ENCODE peak calls at places on chromosomes 5 and 9, in ten cellular contexts. D is AG04450, B is tibial nerve, J is BE2C, Q is astrocyte of the spinal cord, W is NT2/D1, N is stomach, F is tibial artery, Y is lower lobe of right lung, C is A673. Z is an unnamed sample.

GRCh38 chr9:120360046-120360445 is 219.9 kb downstream of the CDK5RAP2 start:
- DNase-seq in F (no peak), J (no peak), C (no peak), D (no peak), W (no peak), N (no peak), Q (no peak), Y (no peak), B (no peak), Z (no peak)

GRCh38 chr5:36305571-36306326 is 4.0 kb upstream of the RANBP3L start:
- DNase-seq in Y (peak), N (peak), F (peak), J (peak), B (peak), C (peak), Q (peak), D (no peak), W (peak), Z (peak)

GRCh38 chr9:73023025-73023541 is 70.2 kb upstream of the ALDH1A1 start:
- DNase-seq in D (peak), N (peak), F (no peak), W (peak), Y (no peak), C (peak), Q (peak), B (no peak), J (peak), Z (peak)

GRCh38 chr9:124593080-124594058 is 86.2 kb upstream of the NR5A1 start:
- DNase-seq in N (no peak), J (no peak), C (peak), W (peak), Q (no peak), B (no peak), Y (no peak), F (no peak), D (no peak), Z (peak)

GRCh38 chr9:121671612-121672155 is 20.2 kb downstream of the DAB2IP start:
- DNase-seq in D (no peak), J (no peak), Q (no peak), F (no peak), B (no peak), Y (no peak), W (no peak), C (no peak), N (no peak), Z (no peak)

GRCh38 chr5:141935538-141935937 is 11.9 kb downstream of the DELE1 start:
- DNase-seq in W (no peak), B (no peak), F (no peak), C (no peak), J (no peak), Q (no peak), D (no peak), N (no peak), Y (no peak), Z (peak)

GRCh38 chr5:16791036-16791705 is 144.9 kb downstream of the MYO10 start:
- DNase-seq in C (peak), N (no peak), Y (no peak), D (no peak), W (peak), Q (peak), B (peak), F (no peak), J (peak), Z (peak)

GRCh38 chr9:107358867-107359440 is 75.9 kb downstream of the RAD23B start:
- DNase-seq in D (no peak), J (no peak), W (no peak), Y (no peak), Q (no peak), B (no peak), F (no peak), N (no peak), C (no peak), Z (no peak)

GRCh38 chr5:108672639-108673038 is 75.1 kb upstream of the FER start:
- DNase-seq in Q (no peak), F (no peak), C (no peak), D (no peak), B (no peak), Y (no peak), N (no peak), W (no peak), J (no peak), Z (no peak)

GRCh38 chr5:159913048-159913447 is 3.2 kb upstream of the ADRA1B start:
- DNase-seq in C (no peak), N (no peak), Q (peak), J (no peak), F (no peak), D (no peak), W (no peak), Y (no peak), B (no peak), Z (peak)

GRCh38 chr9:77981332-77981731 is 50.3 kb downstream of the GNAQ start:
- DNase-seq in F (no peak), J (no peak), W (no peak), N (peak), D (no peak), B (no peak), Y (no peak), C (no peak), Q (peak), Z (peak)

GRCh38 chr5:38712416-38712815 is 133.4 kb upstream of the OSMR start:
- DNase-seq in Q (no peak), Y (no peak), W (no peak), D (no peak), F (no peak), J (no peak), C (no peak), N (no peak), B (no peak), Z (no peak)

GRCh38 chr9:79858509-79858908 is 286.7 kb downstream of the TLE4 start:
- DNase-seq in Y (no peak), W (no peak), Q (peak), D (no peak), B (no peak), N (no peak), C (no peak), F (no peak), J (no peak), Z (peak)

GRCh38 chr9:125407974-125408900 is 146.6 kb downstream of the GAPVD1 start:
- DNase-seq in Q (peak), Y (peak), B (peak), J (peak), D (peak), F (peak), C (peak), W (peak), N (peak), Z (peak)

DNA sequence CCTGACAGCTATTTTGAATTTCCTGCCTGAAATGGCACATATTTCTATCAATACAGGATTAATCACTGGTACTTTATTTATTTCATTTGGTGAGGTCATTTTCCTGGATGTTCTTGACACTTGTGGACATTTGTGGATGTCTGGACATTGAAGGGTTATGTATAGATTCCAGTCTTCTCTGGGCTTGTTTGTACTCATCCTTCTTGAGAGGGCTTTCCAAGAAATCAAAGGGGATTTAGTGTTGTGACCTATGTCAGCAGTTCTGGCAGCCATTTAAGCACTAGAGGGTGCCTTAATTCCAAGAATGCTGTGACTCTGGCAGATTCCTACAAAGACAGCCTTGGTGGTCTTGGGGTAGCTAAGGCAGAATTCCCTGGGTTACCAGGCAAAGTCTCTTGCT is 259.7 kb downstream of the CSNK1G3 start:
- DNase-seq in W (no peak), Y (no peak), N (no peak), J (no peak), F (no peak), B (no peak), Q (no peak), C (peak), D (no peak), Z (no peak)
- H3K4me3 ChIP-seq in W (no peak), Y (no peak), N (no peak), J (no peak), F (no peak), B (no peak), Q (no peak), C (no peak), D (no peak), Z (no peak)

GRCh38 chr9:132006657-132007370 is 72.9 kb downstream of the MED27 start:
- DNase-seq in W (peak), Y (no peak), F (no peak), N (no peak), D (no peak), C (peak), Q (peak), B (peak), J (no peak), Z (peak)
- H3K4me3 ChIP-seq in W (no peak), Y (no peak), F (no peak), N (no peak), D (no peak), C (no peak), Q (no peak), B (no peak), J (no peak), Z (no peak)

GRCh38 chr5:40909723-40910122 is 426 bp downstream of the C7 start:
- DNase-seq in C (no peak), N (no peak), Q (no peak), B (no peak), Y (no peak), D (no peak), W (no peak), F (no peak), J (no peak), Z (no peak)
- H3K4me3 ChIP-seq in C (no peak), N (peak), Q (peak), B (no peak), Y (peak), D (no peak), W (no peak), F (no peak), J (no peak), Z (no peak)

GRCh38 chr9:69762527-69762926 is 2.7 kb upstream of the PTAR1 start:
- DNase-seq in C (no peak), F (no peak), B (no peak), D (no peak), N (no peak), Q (peak), Y (no peak), J (no peak), W (no peak), Z (no peak)

GRCh38 chr9:69759478-69760277 is at the start of gene PTAR1:
- DNase-seq in D (peak), C (peak), Q (peak), Y (peak), B (peak), J (peak), F (peak), N (peak), W (peak), Z (peak)

GRCh38 chr9:69758001-69758730 is 1.6 kb downstream of the PTAR1 start:
- DNase-seq in W (no peak), J (no peak), D (no peak), N (no peak), B (no peak), Y (no peak), C (no peak), F (no peak), Q (peak), Z (peak)

GRCh38 chr9:69760278-69760610 is 433 bp upstream of the PTAR1 start:
- DNase-seq in C (no peak), B (peak), F (peak), J (no peak), W (no peak), Q (no peak), N (no peak), Y (no peak), D (no peak), Z (no peak)

DNA sequence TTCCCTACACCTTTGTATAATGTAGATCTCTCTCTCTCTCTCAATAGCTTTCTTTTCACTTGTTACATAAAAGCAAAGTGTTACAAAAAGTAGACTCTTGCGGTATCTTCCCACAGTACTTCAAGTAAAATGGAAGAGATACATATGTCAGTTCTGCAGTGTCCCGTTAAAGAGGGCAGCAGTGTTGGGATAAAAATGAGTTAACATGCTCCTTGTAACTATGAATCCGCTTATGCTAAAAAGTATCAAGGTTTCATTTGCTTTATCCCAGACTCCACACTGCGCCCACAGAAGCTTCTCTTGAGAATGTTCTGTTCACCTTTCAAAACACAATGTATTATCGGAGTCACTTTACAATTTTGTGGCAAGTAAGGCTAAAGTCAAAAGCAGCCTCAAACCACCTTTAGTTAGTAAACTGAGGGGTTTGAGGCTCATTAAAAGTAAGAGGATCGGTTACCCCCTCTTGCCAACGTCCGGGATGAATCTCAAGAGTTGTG is 782 bp downstream of the PTAR1 start:
- DNase-seq in D (no peak), F (no peak), B (peak), Y (no peak), Q (peak), C (peak), N (no peak), J (no peak), W (no peak), Z (peak)
- H3K4me3 ChIP-seq in D (peak), F (peak), B (peak), Y (peak), Q (peak), C (peak), N (peak), J (peak), W (peak), Z (peak)

GRCh38 chr9:130948266-130948665 is 9.2 kb upstream of the FIBCD1 start:
- DNase-seq in Y (no peak), F (no peak), C (no peak), D (no peak), N (no peak), Q (no peak), J (no peak), W (no peak), B (no peak), Z (peak)
- H3K4me3 ChIP-seq in Y (no peak), F (no peak), C (no peak), D (no peak), N (no peak), Q (no peak), J (no peak), W (no peak), B (no peak), Z (no peak)

DNA sequence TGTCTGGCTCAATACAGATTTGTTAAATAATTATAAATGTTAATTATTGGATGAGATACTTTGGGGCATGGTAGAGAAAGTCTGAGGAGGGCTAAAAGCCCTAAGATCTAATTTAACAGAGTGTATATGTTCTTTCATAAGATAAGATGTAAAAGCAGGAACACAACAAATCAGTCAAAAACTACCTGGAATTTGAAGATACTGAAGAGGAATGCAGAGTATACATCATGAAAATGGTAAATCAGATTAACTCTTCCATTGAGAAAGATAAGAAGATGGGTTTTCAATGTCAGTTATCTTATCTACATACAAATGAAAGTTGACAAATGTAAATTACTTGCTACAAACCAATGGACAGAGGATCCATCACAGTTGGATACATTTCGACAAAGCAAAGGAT is 107.3 kb upstream of the NFIB start:
- DNase-seq in D (no peak), C (no peak), F (no peak), N (no peak), W (no peak), B (no peak), Q (no peak), Y (no peak), J (no peak), Z (no peak)
- H3K4me3 ChIP-seq in D (no peak), C (no peak), F (no peak), N (no peak), W (no peak), B (no peak), Q (no peak), Y (no peak), J (no peak), Z (no peak)

GRCh38 chr5:31887556-31887955 is 248.6 kb downstream of the PDZD2 start:
- DNase-seq in Y (no peak), J (no peak), B (no peak), Q (no peak), C (no peak), F (no peak), D (no peak), W (no peak), N (no peak), Z (no peak)

GRCh38 chr5:31889131-31889561 is 250.2 kb downstream of the PDZD2 start:
- DNase-seq in F (no peak), C (no peak), D (no peak), W (peak), J (no peak), Q (no peak), N (peak), Y (no peak), B (no peak), Z (no peak)

GRCh38 chr5:31888513-31888912 is 249.6 kb downstream of the PDZD2 start:
- DNase-seq in Q (no peak), C (no peak), N (no peak), F (no peak), D (no peak), B (no peak), Y (no peak), J (no peak), W (no peak), Z (no peak)

GRCh38 chr5:31890025-31890424 is 251.1 kb downstream of the PDZD2 start:
- DNase-seq in W (no peak), Y (no peak), D (no peak), Q (no peak), N (no peak), F (no peak), C (no peak), B (no peak), J (no peak), Z (no peak)

GRCh38 chr5:31886206-31886605 is 247.3 kb downstream of the PDZD2 start:
- DNase-seq in C (no peak), D (no peak), Y (no peak), J (no peak), B (no peak), F (no peak), W (no peak), Q (no peak), N (peak), Z (no peak)
- H3K4me3 ChIP-seq in C (no peak), D (no peak), Y (no peak), J (no peak), B (no peak), F (no peak), W (no peak), Q (no peak), N (no peak), Z (no peak)

DNA sequence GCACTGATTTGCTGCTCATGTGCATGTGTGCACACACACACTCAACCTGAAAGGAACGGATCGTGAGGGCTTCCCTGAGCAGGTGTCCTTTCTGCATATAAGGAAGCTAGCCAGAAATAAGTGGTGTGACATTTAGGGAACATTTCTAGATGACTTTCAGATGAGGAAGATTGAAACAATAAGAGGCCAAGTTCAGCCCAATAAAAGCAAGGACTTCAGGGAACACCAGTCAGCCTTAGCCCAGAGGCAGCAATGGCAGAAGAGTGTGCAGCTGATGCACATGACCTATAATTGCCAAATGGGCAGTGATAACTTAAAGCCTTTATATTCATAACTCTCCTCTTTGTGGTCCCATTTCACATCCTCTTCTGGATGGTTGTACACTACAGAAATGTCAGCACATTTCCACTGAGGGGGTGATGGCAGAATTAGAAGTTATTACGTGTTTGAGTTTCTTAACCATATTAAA is 255.5 kb downstream of the TRIM32 start:
- DNase-seq in C (no peak), Y (no peak), B (no peak), F (no peak), N (no peak), J (no peak), Q (no peak), D (no peak), W (no peak), Z (no peak)
- H3K4me3 ChIP-seq in C (no peak), Y (no peak), B (no peak), F (no peak), N (no peak), J (no peak), Q (no peak), D (no peak), W (no peak), Z (no peak)

GRCh38 chr5:135393691-135394090 is 5.3 kb downstream of the MACROH2A1 start:
- DNase-seq in Y (no peak), Q (peak), J (no peak), C (no peak), B (no peak), D (peak), W (no peak), N (no peak), F (no peak), Z (no peak)

GRCh38 chr5:135393229-135393628 is 5.8 kb downstream of the MACROH2A1 start:
- DNase-seq in J (no peak), Q (no peak), C (no peak), W (no peak), N (no peak), B (peak), F (no peak), D (no peak), Y (no peak), Z (no peak)

GRCh38 chr5:135392256-135392655 is 6.8 kb downstream of the MACROH2A1 start:
- DNase-seq in D (no peak), J (no peak), Q (peak), B (no peak), N (no peak), W (no peak), C (no peak), Y (no peak), F (no peak), Z (no peak)

GRCh38 chr5:135391123-135391868 is 7.7 kb downstream of the MACROH2A1 start:
- DNase-seq in F (no peak), J (no peak), N (no peak), C (no peak), B (no peak), D (peak), Q (peak), W (no peak), Y (no peak), Z (no peak)

GRCh38 chr5:135391869-135392255 is 7.2 kb downstream of the MACROH2A1 start:
- DNase-seq in Q (no peak), Y (peak), J (no peak), F (peak), D (no peak), W (no peak), C (no peak), N (no peak), B (peak), Z (no peak)
- H3K4me3 ChIP-seq in Q (no peak), Y (no peak), J (no peak), F (no peak), D (no peak), W (no peak), C (no peak), N (no peak), B (no peak), Z (no peak)